ENCODE peak calls at places on chromosomes 4 and X, in seven cellular contexts. K is aorta, W is pancreas, F is HepG2, H is mesenchymal stem cell, Q is IMR-90, C is ovary. L is an unnamed sample.

GRCh38 chr4:80010316-80010715 is 62.7 kb downstream of the ANTXR2 start:
- DNase-seq in K (no peak), W (no peak), F (no peak), H (no peak), Q (no peak), C (no peak), L (no peak)

GRCh38 chr4:121789960-121790829 is 10.9 kb upstream of the EXOSC9 start:
- DNase-seq in K (no peak), W (no peak), F (no peak), H (no peak), Q (peak; percentile 86), C (no peak), L (no peak)

GRCh38 chr4:165877291-165877690 is 4.3 kb downstream of the TLL1 start:
- DNase-seq in K (no peak), W (no peak), F (no peak), H (no peak), Q (no peak), C (no peak), L (no peak)

GRCh38 chr4:121656269-121656641 is 40.5 kb downstream of the ANXA5 start:
- DNase-seq in K (no peak), W (no peak), F (peak; percentile 50), H (peak; percentile 81), Q (peak; percentile 79), C (peak; percentile 27), L (peak; percentile 51)

GRCh38 chr4:6928067-6928466 is 18.4 kb downstream of the TBC1D14 start:
- DNase-seq in K (no peak), W (no peak), F (no peak), H (no peak), Q (no peak), C (no peak), L (no peak)

GRCh38 chr4:55947254-55947882 is 1.4 kb upstream of the CEP135 start:
- DNase-seq in K (no peak), W (no peak), F (no peak), H (peak; percentile 53), Q (peak; percentile 36), C (no peak), L (no peak)

GRCh38 chr4:67871867-67872266 is 11.9 kb downstream of the TMPRSS11D start:
- DNase-seq in K (no peak), W (no peak), F (peak; percentile 24), H (peak; percentile 52), Q (peak; percentile 61), C (no peak), L (no peak)

GRCh38 chrX:103774070-103774642 is 2.5 kb upstream of the PLP1 start:
- DNase-seq in K (no peak), W (no peak), F (peak; percentile 1), H (peak; percentile 18), Q (peak; percentile 52), C (no peak), L (no peak)

GRCh38 chr4:132396636-132397035 is 752.5 kb upstream of the PCDH10 start:
- DNase-seq in K (no peak), W (no peak), F (no peak), H (peak; percentile 20), Q (peak; percentile 4), C (no peak), L (no peak)

GRCh38 chr4:38867478-38868054 is at the start of gene FAM114A1:
- DNase-seq in K (peak; percentile 92), W (peak; percentile 85), F (peak; percentile 51), H (peak; percentile 83), Q (peak; percentile 80), C (peak; percentile 88), L (peak; percentile 86)

GRCh38 chrX:35809816-35810215 is 11.7 kb downstream of the MAGEB16 start:
- DNase-seq in K (no peak), W (no peak), F (no peak), H (no peak), Q (no peak), C (no peak), L (no peak)

GRCh38 chr4:94673961-94674360 is 83.8 kb upstream of the BMPR1B start:
- DNase-seq in K (no peak), W (no peak), F (no peak), H (no peak), Q (no peak), C (no peak), L (no peak)

GRCh38 chr4:89301902-89302301 is 5.7 kb downstream of the GPRIN3 start:
- DNase-seq in K (no peak), W (no peak), F (no peak), H (no peak), Q (no peak), C (no peak), L (no peak)
- H3K4me3 ChIP-seq in K (no peak overlapping the region), W (no peak overlapping the region), F (no peak overlapping the region), H (no peak overlapping the region), Q (no peak overlapping the region), C (no peak overlapping the region), L (no peak overlapping the region)

GRCh38 chr4:128483816-128484215 is 196.2 kb upstream of the PGRMC2 start:
- DNase-seq in K (no peak), W (no peak), F (no peak), H (no peak), Q (peak; percentile 27), C (no peak), L (no peak)
- H3K4me1 ChIP-seq in K (no peaks in the 10 kb centered on the region), W (no peaks in the 10 kb centered on the region), F (no peaks in the 10 kb centered on the region), H (no peaks in the 10 kb centered on the region), Q (peaks cover 4% of the 10 kb centered on the region), C (no peaks in the 10 kb centered on the region), L (peaks cover 4% of the 10 kb centered on the region)

GRCh38 chrX:150982235-150982785 is 825 bp upstream of the HMGB3 start:
- DNase-seq in K (no peak), W (no peak), F (no peak), H (no peak), Q (no peak), C (no peak), L (no peak)

GRCh38 chrX:150982786-150983525 is at the start of gene HMGB3:
- DNase-seq in K (peak; percentile 89), W (peak; percentile 81), F (peak; percentile 89), H (peak; percentile 93), Q (peak; percentile 86), C (peak; percentile 75), L (peak; percentile 94)

GRCh38 chrX:150983526-150984163 is 510 bp downstream of the HMGB3 start:
- DNase-seq in K (no peak), W (no peak), F (no peak), H (no peak), Q (no peak), C (peak; percentile 28), L (no peak)

GRCh38 chrX:150980711-150981110 is 2.4 kb upstream of the HMGB3 start:
- DNase-seq in K (no peak), W (no peak), F (no peak), H (no peak), Q (no peak), C (no peak), L (no peak)

GRCh38 chrX:150984164-150984824 is 1.2 kb downstream of the HMGB3 start:
- DNase-seq in K (no peak), W (no peak), F (no peak), H (no peak), Q (no peak), C (peak; percentile 15), L (no peak)
- H3K27ac ChIP-seq in K (no peak overlapping the region), W (no peak overlapping the region), F (no peak overlapping the region), H (no peak overlapping the region), Q (no peak overlapping the region), C (no peak overlapping the region), L (no peak overlapping the region)

GRCh38 chr4:83996254-83996653 is 460.3 kb downstream of the GPAT3 start:
- DNase-seq in K (no peak), W (no peak), F (no peak), H (no peak), Q (no peak), C (no peak), L (no peak)
- H3K4me3 ChIP-seq in K (no peak overlapping the region), W (no peak overlapping the region), F (no peak overlapping the region), H (no peak overlapping the region), Q (no peak overlapping the region), C (no peak overlapping the region), L (no peak overlapping the region)

DNA sequence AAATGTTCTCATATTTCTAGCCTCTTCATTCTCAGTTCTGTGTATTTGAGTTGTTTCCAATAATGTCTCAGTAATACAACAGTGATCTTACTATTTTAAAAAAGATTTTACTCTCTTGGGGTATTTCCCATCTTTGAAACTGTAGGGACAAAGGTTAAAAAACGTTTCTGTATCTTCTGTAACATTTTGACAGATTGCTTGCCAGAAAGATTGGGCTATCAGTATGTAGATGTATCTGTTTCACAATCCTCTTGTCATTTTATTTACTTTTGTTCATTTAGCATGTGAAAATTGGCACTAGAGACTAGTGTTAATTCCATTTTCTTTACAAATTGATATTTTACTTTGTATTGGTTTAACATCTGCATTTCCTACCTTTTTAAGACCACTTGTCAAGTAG is 6.2 kb upstream of the CXCL9 start:
- DNase-seq in K (no peak), W (no peak), F (no peak), H (no peak), Q (no peak), C (no peak), L (no peak)
- H3K4me1 ChIP-seq in K (no peaks in the 10 kb centered on the region), W (peaks cover 11% of the 10 kb centered on the region), F (no peaks in the 10 kb centered on the region), H (peaks cover 3% of the 10 kb centered on the region), Q (peaks cover 19% of the 10 kb centered on the region), C (no peaks in the 10 kb centered on the region), L (peaks cover 8% of the 10 kb centered on the region)

L was measured in lower lobe of right lung.